ENCODE peak calls at places on chromosomes 11 and 22, in nine cellular contexts. R is progenitor cell of endocrine pancreas, F is AG09319, U is AG04450, G is heart left ventricle, D is Panc1, X is MCF 10A, B is cardiac fibroblast, V is foreskin keratinocyte. H is an unnamed sample.

GRCh38 chr22:20052309-20053250 is 27.5 kb upstream of the DGCR8 start:
- DNase-seq in R (no peak), F (no peak), U (no peak), G (no peak), D (no peak), X (no peak), B (no peak), V (no peak), H (peak)

GRCh38 chr22:28032896-28033295 is 113.8 kb upstream of the PITPNB start:
- DNase-seq in R (no peak), F (no peak), U (no peak), G (no peak), D (no peak), X (no peak), B (no peak), V (no peak), H (no peak)

GRCh38 chr11:76642341-76642740 is 28.2 kb downstream of the LRRC32 start:
- DNase-seq in R (no peak), F (no peak), U (no peak), G (no peak), D (no peak), X (no peak), B (no peak), V (no peak), H (no peak)

GRCh38 chr22:39556970-39557811 is 13.4 kb upstream of the CACNA1I start:
- DNase-seq in R (no peak), F (no peak), U (no peak), G (no peak), D (no peak), X (no peak), B (peak), V (no peak), H (no peak)

GRCh38 chr11:58060535-58060934 is 29.8 kb downstream of the OR6Q1 start:
- DNase-seq in R (no peak), F (no peak), U (no peak), G (no peak), D (no peak), X (no peak), B (no peak), V (no peak), H (no peak)

GRCh38 chr11:60844045-60844869 is 2.3 kb downstream of the CCDC86 start:
- DNase-seq in R (no peak), F (no peak), U (no peak), G (no peak), D (no peak), X (no peak), B (peak), V (no peak), H (no peak)

GRCh38 chr22:39236321-39237275 is 8.2 kb downstream of the PDGFB start:
- DNase-seq in R (no peak), F (no peak), U (no peak), G (peak), D (no peak), X (no peak), B (peak), V (no peak), H (no peak)

GRCh38 chr11:2911088-2912037 is 17.9 kb downstream of the PHLDA2 start:
- DNase-seq in R (no peak), F (no peak), U (no peak), G (no peak), D (no peak), X (peak), B (no peak), V (peak), H (peak)

GRCh38 chr11:77512092-77512491 is 38.2 kb upstream of the PAK1 start:
- DNase-seq in R (no peak), F (no peak), U (no peak), G (peak), D (no peak), X (no peak), B (no peak), V (no peak), H (no peak)

GRCh38 chr11:91239359-91239758 is 985.3 kb upstream of the FAT3 start:
- DNase-seq in R (no peak), F (no peak), U (no peak), G (no peak), D (no peak), X (no peak), B (no peak), V (peak), H (no peak)

GRCh38 chr11:64777449-64778222 is 706 bp downstream of the SF1 start:
- DNase-seq in R (peak), F (peak), U (peak), G (peak), D (no peak), X (peak), B (peak), V (peak), H (peak)

GRCh38 chr11:59174664-59175033 is 2.7 kb downstream of the DTX4 start:
- DNase-seq in R (no peak), F (no peak), U (no peak), G (no peak), D (no peak), X (peak), B (no peak), V (peak), H (peak)

GRCh38 chr11:69371731-69372588 is 78.0 kb downstream of the MYEOV start:
- DNase-seq in R (peak), F (no peak), U (no peak), G (no peak), D (no peak), X (no peak), B (no peak), V (no peak), H (no peak)

GRCh38 chr11:17954395-17955252 is 58.2 kb downstream of the SERGEF start:
- DNase-seq in R (no peak), F (no peak), U (no peak), G (no peak), D (no peak), X (no peak), B (no peak), V (no peak), H (no peak)

GRCh38 chr22:28023036-28023435 is 104.0 kb upstream of the PITPNB start:
- DNase-seq in R (no peak), F (no peak), U (no peak), G (peak), D (no peak), X (no peak), B (no peak), V (no peak), H (no peak)

GRCh38 chr11:58429273-58429672 is 1.4 kb upstream of the OR5B2 start:
- DNase-seq in R (no peak), F (no peak), U (no peak), G (no peak), D (no peak), X (no peak), B (no peak), V (no peak), H (no peak)

GRCh38 chr11:133833899-133834296 is 11.4 kb downstream of the SPATA19 start:
- DNase-seq in R (no peak), F (no peak), U (no peak), G (no peak), D (no peak), X (no peak), B (no peak), V (no peak), H (no peak)

GRCh38 chr11:47280860-47281259 is 10.9 kb downstream of the MADD start:
- DNase-seq in R (no peak), F (no peak), U (no peak), G (no peak), D (no peak), X (no peak), B (no peak), V (no peak), H (no peak)

GRCh38 chr11:5488798-5489399 is 414 bp downstream of the OR52D1 start:
- DNase-seq in R (no peak), F (no peak), U (no peak), G (no peak), D (no peak), X (no peak), B (no peak), V (no peak), H (no peak)

GRCh38 chr11:65113839-65114238 is 2.2 kb downstream of the TM7SF2 start:
- DNase-seq in R (no peak), F (no peak), U (no peak), G (peak), D (no peak), X (no peak), B (no peak), V (no peak), H (no peak)

GRCh38 chr11:76626921-76627391 is 43.6 kb downstream of the LRRC32 start:
- DNase-seq in R (no peak), F (no peak), U (no peak), G (no peak), D (no peak), X (peak), B (peak), V (no peak), H (no peak)

GRCh38 chr11:113876074-113876797 is 864 bp upstream of the USP28 start:
- DNase-seq in R (no peak), F (no peak), U (no peak), G (no peak), D (no peak), X (no peak), B (no peak), V (no peak), H (no peak)

GRCh38 chr11:62664405-62665074 is 470 bp downstream of the C11orf98 start:
- DNase-seq in R (no peak), F (no peak), U (no peak), G (no peak), D (no peak), X (peak), B (peak), V (peak), H (peak)

GRCh38 chr22:29032584-29032983 is 29.0 kb downstream of the C22orf31 start:
- DNase-seq in R (no peak), F (no peak), U (no peak), G (no peak), D (no peak), X (peak), B (peak), V (no peak), H (no peak)

GRCh38 chr22:20524004-20524481 is 16.6 kb downstream of the MED15 start:
- DNase-seq in R (no peak), F (no peak), U (no peak), G (no peak), D (no peak), X (no peak), B (peak), V (no peak), H (no peak)

GRCh38 chr11:33161120-33162005 is at the start of gene CSTF3:
- DNase-seq in R (peak), F (peak), U (peak), G (peak), D (peak), X (peak), B (peak), V (peak), H (peak)

GRCh38 chr11:128453444-128454336 is 133.7 kb downstream of the ETS1 start:
- DNase-seq in R (no peak), F (peak), U (peak), G (peak), D (peak), X (peak), B (peak), V (peak), H (peak)

GRCh38 chr11:19601235-19601634 is 111.4 kb upstream of the NAV2 start:
- DNase-seq in R (no peak), F (no peak), U (no peak), G (no peak), D (no peak), X (no peak), B (no peak), V (no peak), H (no peak)

GRCh38 chr11:19208959-19209568 is 7.3 kb upstream of the CSRP3 start:
- DNase-seq in R (no peak), F (no peak), U (no peak), G (no peak), D (no peak), X (no peak), B (no peak), V (no peak), H (no peak)

GRCh38 chr11:115267871-115268270 is 236.3 kb downstream of the CADM1 start:
- DNase-seq in R (no peak), F (no peak), U (no peak), G (no peak), D (no peak), X (no peak), B (no peak), V (no peak), H (no peak)

GRCh38 chr22:41249442-41249841 is 8.7 kb upstream of the CHADL start:
- DNase-seq in R (no peak), F (no peak), U (no peak), G (no peak), D (no peak), X (no peak), B (no peak), V (no peak), H (no peak)

GRCh38 chr22:44758354-44758969 is 6.1 kb downstream of the ARHGAP8 start:
- DNase-seq in R (no peak), F (no peak), U (no peak), G (no peak), D (no peak), X (peak), B (peak), V (no peak), H (peak)

GRCh38 chr22:44020981-44021380 is 3.1 kb upstream of the PARVB start:
- DNase-seq in R (no peak), F (no peak), U (no peak), G (no peak), D (no peak), X (no peak), B (peak), V (no peak), H (no peak)

GRCh38 chr22:36373258-36373579 is 14.5 kb downstream of the MYH9 start:
- DNase-seq in R (no peak), F (no peak), U (no peak), G (peak), D (no peak), X (no peak), B (peak), V (no peak), H (no peak)

GRCh38 chr22:44107341-44107740 is 73.4 kb upstream of the PARVG start:
- DNase-seq in R (no peak), F (no peak), U (no peak), G (peak), D (no peak), X (no peak), B (no peak), V (no peak), H (no peak)

GRCh38 chr11:72606362-72607100 is 67.7 kb downstream of the PDE2A start:
- DNase-seq in R (no peak), F (no peak), U (no peak), G (no peak), D (no peak), X (no peak), B (no peak), V (no peak), H (no peak)

GRCh38 chr11:121722431-121723256 is 269.9 kb upstream of the SORL1-AS1 start:
- DNase-seq in R (peak), F (peak), U (peak), G (peak), D (no peak), X (no peak), B (peak), V (no peak), H (peak)

GRCh38 chr22:47696776-47697175 is 934.3 kb downstream of the TBC1D22A start:
- DNase-seq in R (no peak), F (no peak), U (no peak), G (no peak), D (no peak), X (no peak), B (no peak), V (no peak), H (no peak)

GRCh38 chr11:11045156-11045670 is 187.4 kb upstream of the ZBED5 start:
- DNase-seq in R (no peak), F (no peak), U (no peak), G (no peak), D (no peak), X (no peak), B (no peak), V (no peak), H (no peak)

GRCh38 chr11:36622431-36623136 is 24.5 kb upstream of the RAG2 start:
- DNase-seq in R (no peak), F (no peak), U (peak), G (no peak), D (peak), X (peak), B (peak), V (no peak), H (peak)
- TF ChIP-seq CTCF in R (peak), F (peak), U (peak), G (peak), D (peak), X (peak), B (peak), V (peak), H (peak)

GRCh38 chr22:24694971-24695928 is 79.3 kb downstream of the PIWIL3 start:
- DNase-seq in R (no peak), F (no peak), U (no peak), G (no peak), D (no peak), X (no peak), B (no peak), V (no peak), H (no peak)
- TF ChIP-seq CTCF in R (no peak), F (no peak), U (no peak), G (no peak), D (no peak), X (no peak), B (no peak), V (no peak), H (no peak)

DNA sequence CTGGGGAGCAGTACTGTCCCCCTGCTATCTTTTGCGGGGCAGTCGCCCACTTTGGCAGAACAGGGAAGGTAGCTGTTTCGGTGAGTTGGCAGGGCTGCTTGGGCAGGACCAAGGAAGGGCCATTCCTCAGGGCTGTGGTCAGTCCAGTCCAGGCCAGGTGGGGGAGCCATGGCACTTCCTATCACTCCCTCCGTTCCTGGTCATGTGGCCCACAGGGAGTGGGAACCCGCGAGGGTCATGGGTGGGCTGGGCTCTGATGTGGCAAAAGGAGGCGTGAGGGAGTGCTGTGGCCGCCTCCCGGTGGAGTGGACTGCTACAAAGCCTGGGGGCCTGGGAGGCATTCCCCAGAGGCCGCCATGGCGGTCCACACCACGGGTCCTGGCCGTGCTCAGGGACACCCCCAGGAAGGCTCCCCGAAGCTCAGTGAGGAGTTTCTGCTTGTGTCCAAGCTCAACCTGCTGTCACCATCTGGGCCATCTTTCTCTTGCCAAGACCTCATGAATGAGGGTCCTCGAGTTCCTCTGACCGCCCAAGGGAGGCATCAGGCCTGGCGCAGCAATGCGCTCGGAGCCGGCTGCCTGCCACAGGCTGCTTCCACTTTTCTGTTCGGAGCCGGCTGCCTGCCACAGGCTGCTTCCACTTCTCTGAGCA is 11.9 kb downstream of the CHID1 start:
- DNase-seq in R (no peak), F (no peak), U (no peak), G (no peak), D (no peak), X (no peak), B (peak), V (no peak), H (no peak)
- TF ChIP-seq CTCF in R (peak), F (peak), U (peak), G (no peak), D (no peak), X (no peak), B (peak), V (peak), H (peak)

GRCh38 chr11:67118059-67118766 is 850 bp upstream of the KDM2A start:
- DNase-seq in R (peak), F (no peak), U (no peak), G (peak), D (no peak), X (no peak), B (no peak), V (no peak), H (peak)

GRCh38 chr11:67117667-67118058 is 1.4 kb upstream of the KDM2A start:
- DNase-seq in R (no peak), F (no peak), U (no peak), G (peak), D (no peak), X (no peak), B (no peak), V (no peak), H (no peak)

GRCh38 chr11:67119577-67120391 is 721 bp downstream of the KDM2A start:
- DNase-seq in R (peak), F (no peak), U (no peak), G (peak), D (peak), X (peak), B (peak), V (no peak), H (peak)

GRCh38 chr11:67120456-67120855 is 1.4 kb downstream of the KDM2A start:
- DNase-seq in R (no peak), F (no peak), U (no peak), G (no peak), D (no peak), X (peak), B (no peak), V (no peak), H (no peak)

GRCh38 chr11:67118801-67119576 is at the start of gene KDM2A:
- DNase-seq in R (peak), F (peak), U (peak), G (peak), D (peak), X (peak), B (peak), V (peak), H (peak)
- TF ChIP-seq CTCF in R (peak), F (no peak), U (no peak), G (peak), D (no peak), X (peak), B (no peak), V (peak), H (no peak)

GRCh38 chr11:112457532-112457931 is 196.9 kb upstream of the PLET1 start:
- DNase-seq in R (no peak), F (no peak), U (no peak), G (no peak), D (no peak), X (no peak), B (no peak), V (no peak), H (no peak)

GRCh38 chr11:112455791-112456190 is 195.1 kb upstream of the PLET1 start:
- DNase-seq in R (no peak), F (no peak), U (no peak), G (no peak), D (no peak), X (peak), B (no peak), V (no peak), H (no peak)

GRCh38 chr11:112454841-112455240 is 194.2 kb upstream of the PLET1 start:
- DNase-seq in R (no peak), F (no peak), U (no peak), G (no peak), D (no peak), X (no peak), B (no peak), V (no peak), H (no peak)

GRCh38 chr11:112451250-112451649 is 190.6 kb upstream of the PLET1 start:
- DNase-seq in R (no peak), F (no peak), U (no peak), G (no peak), D (no peak), X (no peak), B (no peak), V (no peak), H (no peak)

DNA sequence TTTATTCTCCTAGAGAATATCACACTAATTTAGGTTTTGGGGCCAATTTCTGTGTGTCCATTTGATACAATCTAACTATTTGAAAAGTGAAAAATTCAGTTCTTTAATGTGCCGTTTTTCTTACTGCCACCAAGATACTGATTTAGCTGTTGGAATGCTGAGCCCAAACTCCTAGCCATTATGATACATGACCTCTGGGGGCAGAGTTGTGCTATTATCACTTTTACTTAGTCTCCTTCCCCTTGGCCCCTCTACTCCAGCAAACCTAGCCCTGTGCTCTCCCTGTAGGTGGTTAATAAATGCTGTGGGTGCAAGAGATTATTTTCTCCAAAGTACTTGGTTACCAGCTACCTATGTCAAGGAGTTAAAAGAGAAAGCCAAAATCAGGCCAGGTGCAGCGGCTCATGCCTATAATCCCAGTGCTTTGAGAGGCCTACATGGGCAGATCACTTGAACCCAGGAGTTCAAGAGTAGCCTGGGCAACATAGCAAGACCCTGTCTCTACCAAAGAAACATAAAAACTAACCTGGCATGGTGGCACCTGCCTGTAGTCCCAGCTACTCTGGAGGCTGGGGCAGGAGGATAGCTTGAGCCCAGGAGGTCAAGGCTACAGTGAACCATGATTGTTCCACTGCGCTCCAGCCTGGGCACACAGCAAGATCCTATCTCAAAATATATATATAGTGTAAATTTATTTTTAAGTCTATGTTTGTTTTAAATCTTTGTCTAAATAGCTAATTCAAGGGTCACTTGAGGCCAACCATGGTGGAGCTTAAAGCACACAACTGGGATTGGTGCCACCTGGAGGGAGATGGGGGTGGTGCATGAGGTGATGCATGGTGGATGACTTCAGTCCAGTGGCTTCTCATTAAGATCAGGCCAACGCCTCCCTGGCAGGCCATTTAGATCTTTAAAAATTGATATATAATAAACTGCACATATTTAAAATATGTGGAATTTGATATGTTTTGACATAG is 193.2 kb upstream of the PLET1 start:
- DNase-seq in R (no peak), F (no peak), U (no peak), G (peak), D (no peak), X (peak), B (peak), V (no peak), H (peak)
- TF ChIP-seq CTCF in R (peak), F (peak), U (peak), G (peak), D (peak), X (peak), B (peak), V (peak), H (no peak)

GRCh38 chr11:116736763-116737162 is 36.0 kb downstream of the BUD13 start:
- DNase-seq in R (no peak), F (no peak), U (no peak), G (no peak), D (no peak), X (peak), B (no peak), V (no peak), H (no peak)
- TF ChIP-seq CTCF in R (no peak), F (no peak), U (no peak), G (no peak), D (peak), X (peak), B (no peak), V (peak), H (no peak)